ENCODE peak calls at places on chromosomes 6 and 20, in ten cellular contexts. G is activated naive CD8-positive, alpha-beta T cell treated with anti-CD3 and anti-CD28 coated beads for 36 hours; U is activated naive CD4-positive, alpha-beta T cell; W is dorsolateral prefrontal cortex; N is AG08395; X is fibroblast of lung; H is tibial artery; F is astrocyte of the spinal cord; M is activated CD4-positive, alpha-beta T cell treated with anti-CD3 and anti-CD28 coated beads, Interleukin-2, amount 50 U/mL, for 1 hour; D is iPS-NIHi11. T is an unnamed sample.
A peak's percentile ranks its signal among the peaks of the same experiment; 100 is the strongest.

GRCh38 chr6:129317931-129318820 is 391.8 kb downstream of the ARHGAP18 start:
- DNase-seq in G (no peak), H (no peak), W (no peak), N (peak; percentile 5), F (peak; percentile 67), X (peak; percentile 84), D (peak; percentile 64), M (no peak), U (no peak), T (peak; percentile 90)

GRCh38 chr20:36273414-36274247 is 32.5 kb upstream of the DLGAP4 start:
- DNase-seq in M (peak; percentile 8), H (peak; percentile 41), D (no peak), X (peak; percentile 19), F (no peak), U (no peak), N (peak; percentile 48), G (peak; percentile 6), W (no peak), T (peak; percentile 44)

GRCh38 chr6:97866616-97867015 is 583.6 kb upstream of the MMS22L start:
- DNase-seq in H (no peak), N (no peak), F (no peak), W (no peak), U (no peak), X (no peak), G (no peak), M (no peak), D (no peak), T (no peak)

GRCh38 chr20:62831361-62831788 is 14.5 kb downstream of the COL9A3 start:
- DNase-seq in M (no peak), G (no peak), W (no peak), H (no peak), D (no peak), U (no peak), F (no peak), X (no peak), N (no peak), T (no peak)

GRCh38 chr6:145069966-145070365 is 665.4 kb downstream of the EPM2A start:
- DNase-seq in G (no peak), M (no peak), X (no peak), F (peak; percentile 18), W (no peak), N (no peak), D (no peak), H (no peak), U (no peak), T (no peak)

GRCh38 chr20:59935457-59936185 is 2.2 kb upstream of the SYCP2 start:
- DNase-seq in U (no peak), H (no peak), X (no peak), N (no peak), F (no peak), D (no peak), W (no peak), M (no peak), G (no peak), T (no peak)

GRCh38 chr20:48829940-48830339 is 2.1 kb upstream of the PREX1 start:
- DNase-seq in N (no peak), W (no peak), M (no peak), G (no peak), X (no peak), D (no peak), U (no peak), F (no peak), H (no peak), T (no peak)

GRCh38 chr6:98973571-98973970 is 25.8 kb upstream of the FBXL4 start:
- DNase-seq in M (no peak), W (no peak), D (no peak), H (no peak), F (no peak), X (no peak), N (no peak), G (no peak), U (no peak), T (no peak)

GRCh38 chr20:33477386-33478234 is 12.3 kb upstream of the CBFA2T2 start:
- DNase-seq in M (no peak), G (no peak), N (no peak), W (no peak), D (peak; percentile 37), U (no peak), F (no peak), H (no peak), X (no peak), T (peak; percentile 54)

GRCh38 chr20:38211200-38212097 is 46.4 kb upstream of the TGM2 start:
- DNase-seq in U (no peak), N (no peak), M (no peak), X (no peak), F (no peak), H (peak; percentile 85), D (no peak), G (no peak), W (peak; percentile 46), T (no peak)

GRCh38 chr6:166008441-166009369 is 158.9 kb downstream of the TBXT start:
- DNase-seq in M (no peak), X (peak; percentile 77), F (peak; percentile 64), N (no peak), D (peak; percentile 50), G (no peak), H (no peak), U (no peak), W (peak; percentile 66), T (peak; percentile 56)

GRCh38 chr6:15504581-15505350 is 158.1 kb downstream of the DTNBP1 start:
- DNase-seq in M (no peak), H (peak; percentile 85), D (no peak), X (peak; percentile 97), F (peak; percentile 99), N (peak; percentile 86), W (peak; percentile 66), U (no peak), G (no peak), T (no peak)

GRCh38 chr6:139587469-139587868 is 213.0 kb upstream of the CITED2 start:
- DNase-seq in U (no peak), W (no peak), M (no peak), N (peak; percentile 85), F (peak; percentile 89), D (no peak), G (no peak), X (peak; percentile 86), H (no peak), T (no peak)

T was measured in GM23338.